ENCODE peak calls at places on chromosome 10, in eight cellular contexts. T, Y, I, Z, J, O, A and M are unnamed samples.

GRCh38 chr10:60669491-60669890 is 108.8 kb upstream of the CDK1 start:
- DNase-seq in Z (no peak), T (no peak), A (no peak), J (no peak), O (no peak), I (no peak), Y (no peak), M (no peak)

GRCh38 chr10:78062296-78062695 is 28.6 kb downstream of the RPS24 start:
- DNase-seq in O (no peak), T (no peak), I (no peak), A (no peak), J (no peak), Z (no peak), Y (no peak), M (no peak)

GRCh38 chr10:3242251-3242650 is 69.7 kb upstream of the PITRM1 start:
- DNase-seq in A (no peak), O (no peak), I (no peak), J (no peak), Y (no peak), Z (no peak), T (no peak), M (no peak)

GRCh38 chr10:88831709-88832108 is 19.9 kb downstream of the ANKRD22 start:
- DNase-seq in O (no peak), Y (peak; percentile 32), I (no peak), T (no peak), A (no peak), J (no peak), Z (no peak), M (no peak)

GRCh38 chr10:11272915-11273389 is 255.3 kb downstream of the CELF2 start:
- DNase-seq in I (no peak), Y (no peak), T (no peak), J (no peak), Z (no peak), O (no peak), A (no peak), M (no peak)

GRCh38 chr10:819816-820215 is 111.7 kb downstream of the LARP4B start:
- DNase-seq in A (no peak), J (no peak), O (no peak), Y (no peak), T (no peak), I (no peak), Z (no peak), M (no peak)

GRCh38 chr10:125263551-125263950 is 103.2 kb upstream of the CTBP2 start:
- DNase-seq in A (no peak), I (no peak), T (no peak), J (peak; percentile 49), O (peak; percentile 46), Z (no peak), Y (no peak), M (no peak)

GRCh38 chr10:58660577-58661255 is 148.0 kb downstream of the BICC1 start:
- DNase-seq in I (no peak), O (no peak), T (no peak), Z (no peak), Y (no peak), A (no peak), J (no peak), M (no peak)

GRCh38 chr10:70512149-70512611 is 33.6 kb downstream of the PALD1 start:
- DNase-seq in A (no peak), O (no peak), T (no peak), Y (no peak), I (no peak), Z (no peak), J (no peak), M (no peak)